ENCODE peak calls at places on chromosomes 3 and 15, in ten cellular contexts. E, D, S, R, Q, B, N, M, Y and I are unnamed samples.

GRCh38 chr3:184711366-184712247 is at the start of gene MAGEF1:
- DNase-seq in Q (peak), D (peak), B (peak), N (peak), M (peak), S (peak), R (no peak), E (peak), Y (peak), I (peak)

GRCh38 chr3:8237893-8238292 is 263.7 kb upstream of the LMCD1 start:
- DNase-seq in N (no peak), B (no peak), M (no peak), S (no peak), R (no peak), E (no peak), D (no peak), Q (no peak), Y (no peak), I (no peak)

GRCh38 chr3:10447527-10448260 is 57.7 kb downstream of the ATP2B2 start:
- DNase-seq in N (no peak), S (no peak), B (no peak), E (no peak), M (no peak), R (no peak), Q (no peak), Y (no peak), D (no peak), I (no peak)

GRCh38 chr3:134630506-134630905 is 20.3 kb downstream of the KY start:
- DNase-seq in M (no peak), Y (no peak), S (no peak), B (no peak), R (no peak), N (no peak), E (peak), Q (no peak), D (no peak), I (no peak)

GRCh38 chr15:67543348-67543718 is 830 bp downstream of the MAP2K5 start:
- DNase-seq in S (no peak), M (peak), Q (no peak), D (no peak), Y (peak), R (no peak), B (no peak), E (no peak), N (peak), I (no peak)

GRCh38 chr3:104956620-104957345 is 409.9 kb upstream of the ALCAM start:
- DNase-seq in R (no peak), E (no peak), N (no peak), Q (no peak), M (no peak), Y (no peak), B (no peak), D (no peak), S (no peak), I (no peak)

GRCh38 chr3:78235841-78236240 is 1195.9 kb downstream of the ROBO2 start:
- DNase-seq in Q (no peak), M (no peak), N (no peak), R (no peak), E (no peak), B (no peak), Y (no peak), D (no peak), S (no peak), I (no peak)

GRCh38 chr3:158098834-158099424 is 7.3 kb downstream of the SHOX2 start:
- DNase-seq in S (no peak), E (no peak), B (no peak), M (no peak), R (no peak), N (no peak), Y (no peak), Q (no peak), D (peak), I (no peak)

GRCh38 chr15:81163961-81164800 is 30.1 kb downstream of the CFAP161 start:
- DNase-seq in D (no peak), R (no peak), B (no peak), N (peak), Q (no peak), S (no peak), Y (no peak), M (no peak), E (no peak), I (no peak)

GRCh38 chr3:188339410-188340295 is 185.7 kb downstream of the LPP start:
- DNase-seq in Y (no peak), D (peak), S (no peak), B (no peak), R (no peak), Q (no peak), N (no peak), M (no peak), E (no peak), I (no peak)

GRCh38 chr3:10957976-10958749 is 34.4 kb upstream of the SLC6A1 start:
- DNase-seq in Y (no peak), N (no peak), M (no peak), E (peak), B (no peak), Q (no peak), D (no peak), S (no peak), R (no peak), I (no peak)

GRCh38 chr3:17581421-17582080 is 160.9 kb downstream of the TBC1D5 start:
- DNase-seq in E (no peak), R (no peak), M (no peak), Q (no peak), Y (no peak), S (no peak), B (no peak), N (no peak), D (no peak), I (no peak)

GRCh38 chr3:101825904-101826445 is 23.3 kb upstream of the NFKBIZ start:
- DNase-seq in Y (no peak), Q (no peak), M (no peak), N (no peak), E (no peak), D (no peak), S (no peak), B (no peak), R (no peak), I (no peak)

GRCh38 chr15:51223771-51224229 is 114.6 kb downstream of the CYP19A1 start:
- DNase-seq in Y (no peak), D (no peak), E (no peak), B (no peak), N (peak), M (no peak), Q (peak), S (no peak), R (peak), I (no peak)

GRCh38 chr15:33200444-33200843 is 5.9 kb upstream of the FMN1 start:
- DNase-seq in Q (no peak), B (peak), E (no peak), D (no peak), Y (no peak), N (no peak), S (no peak), R (no peak), M (no peak), I (no peak)

GRCh38 chr15:70121656-70122297 is 24.1 kb upstream of the TLE3 start:
- DNase-seq in N (no peak), R (no peak), B (peak), E (peak), Q (no peak), S (no peak), Y (no peak), D (no peak), M (peak), I (no peak)

GRCh38 chr15:80142646-80143045 is 10.2 kb upstream of the FAH start:
- DNase-seq in M (no peak), B (no peak), N (no peak), R (no peak), Y (no peak), S (no peak), D (no peak), Q (no peak), E (no peak), I (no peak)

GRCh38 chr3:195095704-195096036 is 175.3 kb downstream of the XXYLT1 start:
- DNase-seq in Q (no peak), R (no peak), M (no peak), S (no peak), B (no peak), E (no peak), Y (no peak), N (no peak), D (no peak), I (no peak)

GRCh38 chr15:85337398-85338074 is 42.9 kb upstream of the AKAP13 start:
- DNase-seq in M (no peak), S (no peak), N (no peak), R (no peak), E (no peak), Y (no peak), B (no peak), Q (no peak), D (peak), I (no peak)

DNA sequence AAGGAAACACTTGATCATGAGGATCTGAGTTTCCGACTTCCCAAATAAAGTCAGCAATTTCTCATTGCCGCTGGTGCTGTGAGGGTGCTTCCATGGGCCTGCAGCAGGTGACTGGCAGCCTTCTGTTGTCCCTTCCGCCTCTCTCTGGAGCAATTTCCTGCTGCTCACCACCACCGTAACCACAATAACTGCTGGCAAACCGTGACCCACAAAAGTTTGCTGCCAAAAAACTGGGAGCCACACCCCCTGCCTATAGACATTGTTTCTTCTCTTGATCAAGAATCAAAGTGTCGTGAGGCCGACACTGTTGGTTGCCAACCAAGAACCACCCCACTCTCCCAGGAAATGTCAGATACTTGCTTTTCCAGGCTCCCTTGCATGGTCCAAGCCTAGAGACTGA is 164.0 kb downstream of the NR2F2 start:
- DNase-seq in S (no peak), Q (no peak), E (peak), Y (no peak), N (no peak), D (no peak), R (no peak), M (no peak), B (peak), I (no peak)
- TF ChIP-seq POLR2AphosphoS5 in S (no peak), Q (no peak), E (no peak), Y (no peak), N (no peak), D (no peak), R (no peak), M (no peak), B (no peak), I (no peak)

GRCh38 chr3:45947361-45947760 is 4.1 kb downstream of the CXCR6 start:
- DNase-seq in S (no peak), E (no peak), D (no peak), B (no peak), Q (no peak), M (no peak), N (no peak), R (no peak), Y (no peak), I (no peak)

GRCh38 chr3:45946875-45947274 is 3.6 kb downstream of the CXCR6 start:
- DNase-seq in Q (no peak), S (no peak), N (no peak), B (no peak), R (no peak), M (no peak), E (no peak), Y (no peak), D (no peak), I (no peak)

GRCh38 chr3:45943207-45943846 is at the start of gene CXCR6:
- DNase-seq in E (no peak), S (no peak), Y (no peak), D (no peak), R (no peak), Q (no peak), N (no peak), B (no peak), M (no peak), I (no peak)

GRCh38 chr3:45946307-45946706 is 3.0 kb downstream of the CXCR6 start:
- DNase-seq in M (no peak), S (no peak), N (no peak), D (no peak), R (no peak), B (no peak), Q (no peak), E (no peak), Y (no peak), I (no peak)

GRCh38 chr3:45944830-45945620 is 1.8 kb downstream of the CXCR6 start:
- DNase-seq in R (no peak), E (no peak), D (no peak), Y (no peak), B (no peak), N (no peak), Q (no peak), M (no peak), S (no peak), I (no peak)
- TF ChIP-seq POLR2AphosphoS5 in R (no peak), E (peak), D (no peak), Y (no peak), B (no peak), N (no peak), Q (no peak), M (no peak), S (no peak), I (no peak)

GRCh38 chr15:78213956-78214355 is 20.4 kb downstream of the ACSBG1 start:
- DNase-seq in D (no peak), Q (no peak), B (no peak), S (no peak), R (no peak), N (no peak), E (no peak), Y (no peak), M (peak), I (no peak)

GRCh38 chr15:78212546-78213424 is 21.6 kb downstream of the ACSBG1 start:
- DNase-seq in Y (peak), Q (peak), R (no peak), B (no peak), S (no peak), M (peak), N (peak), E (peak), D (no peak), I (no peak)

GRCh38 chr15:78213425-78213750 is 21.0 kb downstream of the ACSBG1 start:
- DNase-seq in D (no peak), S (no peak), N (no peak), E (no peak), B (no peak), M (peak), Y (no peak), Q (no peak), R (no peak), I (no peak)

GRCh38 chr15:78220713-78221112 is 13.7 kb downstream of the ACSBG1 start:
- DNase-seq in D (no peak), M (no peak), N (no peak), R (no peak), Y (no peak), E (no peak), S (no peak), Q (no peak), B (no peak), I (no peak)

DNA sequence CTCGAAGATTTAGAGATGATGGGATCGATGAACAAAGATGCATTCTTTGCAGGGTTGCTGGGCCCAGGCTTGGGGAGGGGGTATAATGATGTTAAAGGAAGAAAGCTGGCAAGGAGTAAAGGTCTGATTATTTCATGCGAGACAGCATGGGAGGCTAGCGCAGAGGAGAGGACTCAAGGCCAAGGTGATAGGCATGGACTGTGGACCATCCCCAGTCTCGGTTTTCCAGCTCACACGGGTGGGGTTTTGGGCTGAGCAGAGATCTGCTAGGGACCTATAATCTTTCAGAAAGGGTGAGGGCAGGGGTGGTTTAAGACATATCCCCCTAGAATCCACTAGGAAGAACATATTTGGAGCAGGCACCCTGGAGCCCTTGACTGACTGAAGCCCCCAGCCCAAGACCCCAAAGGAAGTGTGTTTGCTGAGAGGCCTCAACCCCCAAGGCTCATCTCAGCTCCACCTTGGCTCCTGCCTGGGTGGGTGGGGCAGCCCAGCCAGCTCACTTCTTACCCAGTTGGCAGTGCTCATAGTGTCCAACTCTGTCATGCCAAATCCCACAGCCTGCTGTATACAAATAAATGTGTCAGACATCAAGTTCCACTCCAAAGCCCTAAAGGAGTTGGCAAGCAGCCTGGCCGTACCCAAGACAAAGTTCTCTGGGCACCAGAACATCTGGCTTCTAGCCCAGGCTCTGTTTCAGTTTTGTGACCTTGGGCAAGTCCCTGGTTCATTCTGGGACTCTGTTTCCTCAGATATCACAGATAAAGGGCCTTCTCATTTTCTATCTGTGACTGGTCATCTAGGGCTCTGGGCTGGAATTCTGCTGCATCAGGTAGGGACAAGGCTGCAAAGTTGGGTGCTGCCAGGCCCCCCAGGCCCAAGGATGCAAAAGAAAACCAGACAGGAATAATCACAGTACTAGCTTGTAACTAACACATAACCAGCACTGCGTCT is 17.8 kb downstream of the ACSBG1 start:
- DNase-seq in D (no peak), Y (no peak), Q (no peak), N (no peak), B (no peak), M (peak), S (no peak), R (no peak), E (peak), I (no peak)
- TF ChIP-seq POLR2AphosphoS5 in D (no peak), Y (no peak), Q (no peak), N (no peak), B (peak), M (no peak), S (no peak), R (peak), E (peak), I (no peak)

GRCh38 chr3:52001443-52001974 is 5.8 kb upstream of the RPL29 start:
- DNase-seq in Y (peak), S (no peak), M (peak), R (no peak), E (peak), N (peak), D (peak), Q (peak), B (peak), I (peak)
- TF ChIP-seq POLR2AphosphoS5 in Y (no peak), S (no peak), M (no peak), R (no peak), E (peak), N (no peak), D (no peak), Q (no peak), B (peak), I (no peak)

GRCh38 chr3:123370819-123371218 is 78.1 kb downstream of the ADCY5 start:
- DNase-seq in R (no peak), B (no peak), D (no peak), Y (no peak), M (no peak), Q (no peak), S (no peak), E (no peak), N (no peak), I (no peak)

GRCh38 chr3:123371426-123371825 is 77.5 kb downstream of the ADCY5 start:
- DNase-seq in D (no peak), Q (no peak), N (no peak), M (no peak), S (no peak), E (no peak), R (no peak), B (no peak), Y (no peak), I (no peak)

GRCh38 chr3:123365450-123366143 is 83.3 kb downstream of the ADCY5 start:
- DNase-seq in B (no peak), Y (peak), R (no peak), E (no peak), N (peak), S (no peak), D (peak), M (no peak), Q (peak), I (no peak)

GRCh38 chr3:123369085-123369484 is 79.8 kb downstream of the ADCY5 start:
- DNase-seq in Q (no peak), S (no peak), B (no peak), R (no peak), N (no peak), D (no peak), E (no peak), M (no peak), Y (no peak), I (no peak)

GRCh38 chr3:123367467-123368154 is 81.3 kb downstream of the ADCY5 start:
- DNase-seq in Y (no peak), R (no peak), B (no peak), E (no peak), Q (no peak), S (no peak), M (no peak), N (no peak), D (no peak), I (no peak)
- TF ChIP-seq POLR2AphosphoS5 in Y (no peak), R (no peak), B (no peak), E (no peak), Q (no peak), S (no peak), M (no peak), N (no peak), D (no peak), I (no peak)

DNA sequence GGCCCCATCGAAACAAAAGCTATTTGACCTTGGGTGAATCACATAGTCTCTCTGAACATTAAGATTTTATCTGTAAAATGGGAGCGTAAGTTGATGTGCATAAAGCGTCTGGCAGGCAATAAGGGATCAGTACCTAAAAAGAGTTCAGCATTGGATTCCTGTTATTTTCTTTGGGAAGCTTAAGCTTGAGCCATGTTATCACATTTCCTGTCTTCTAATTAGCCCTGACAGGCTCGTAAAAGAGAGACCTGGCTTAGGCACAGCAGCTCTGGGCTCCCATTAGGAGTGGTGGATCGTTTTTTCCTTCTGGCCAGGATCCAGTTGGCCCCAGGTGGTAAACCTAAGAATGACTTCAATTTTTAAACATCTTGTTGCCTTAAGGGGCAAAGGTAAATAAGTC is 26.0 kb upstream of the CA12 start:
- DNase-seq in D (no peak), M (no peak), B (no peak), Y (peak), R (no peak), N (no peak), S (no peak), Q (no peak), E (no peak), I (no peak)
- TF ChIP-seq POLR2AphosphoS5 in D (no peak), M (no peak), B (no peak), Y (no peak), R (no peak), N (no peak), S (no peak), Q (no peak), E (no peak), I (no peak)